ENCODE peak calls at places on chromosome 5, in eight cellular contexts. One of them, this sample, is unnamed.

GRCh38 chr5:181063514-181063913 is 23.4 kb downstream of the BTNL9 start:
- DNase-seq in HCT116: no peak
- DNase-seq in H1: no peak
- DNase-seq in K562: no peak
- DNase-seq in GM23338: no peak
- DNase-seq in SK-N-SH: no peak
- DNase-seq in GM12878: no peak
- DNase-seq in HepG2: no peak
- DNase-seq in this sample: no peak

GRCh38 chr5:146340260-146341081 is 1.8 kb downstream of the POU4F3 start:
- DNase-seq in HCT116: no peak
- DNase-seq in H1: no peak
- DNase-seq in K562: peak; percentile 63
- DNase-seq in GM23338: peak; percentile 87
- DNase-seq in SK-N-SH: no peak
- DNase-seq in GM12878: no peak
- DNase-seq in HepG2: peak; percentile 36
- DNase-seq in this sample: peak; percentile 54

GRCh38 chr5:19988447-19988846 is 447 bp upstream of the CDH18 start:
- DNase-seq in HCT116: no peak
- DNase-seq in H1: no peak
- DNase-seq in K562: no peak
- DNase-seq in GM23338: no peak
- DNase-seq in SK-N-SH: peak; percentile 19
- DNase-seq in GM12878: no peak
- DNase-seq in HepG2: no peak
- DNase-seq in this sample: no peak

GRCh38 chr5:164253764-164254163 is 748.3 kb downstream of the MAT2B start:
- DNase-seq in HCT116: no peak
- DNase-seq in H1: no peak
- DNase-seq in K562: no peak
- DNase-seq in GM23338: no peak
- DNase-seq in SK-N-SH: no peak
- DNase-seq in GM12878: no peak
- DNase-seq in HepG2: no peak
- DNase-seq in this sample: no peak

GRCh38 chr5:156474251-156474650 is 147.3 kb downstream of the SGCD start:
- DNase-seq in HCT116: no peak
- DNase-seq in H1: no peak
- DNase-seq in K562: no peak
- DNase-seq in GM23338: peak; percentile 19
- DNase-seq in SK-N-SH: no peak
- DNase-seq in GM12878: no peak
- DNase-seq in HepG2: no peak
- DNase-seq in this sample: no peak

GRCh38 chr5:178839319-178839704 is 20.4 kb upstream of the ZNF354B start:
- DNase-seq in HCT116: peak; percentile 16
- DNase-seq in H1: peak; percentile 44
- DNase-seq in K562: peak; percentile 27
- DNase-seq in GM23338: peak; percentile 88
- DNase-seq in SK-N-SH: peak; percentile 34
- DNase-seq in GM12878: no peak
- DNase-seq in HepG2: peak; percentile 38
- DNase-seq in this sample: no peak

GRCh38 chr5:152488869-152489268 is 83.8 kb upstream of the NMUR2 start:
- DNase-seq in HCT116: no peak
- DNase-seq in H1: no peak
- DNase-seq in K562: no peak
- DNase-seq in GM23338: no peak
- DNase-seq in SK-N-SH: no peak
- DNase-seq in GM12878: no peak
- DNase-seq in HepG2: no peak
- DNase-seq in this sample: no peak

GRCh38 chr5:39439582-39439981 is 14.8 kb upstream of the DAB2 start:
- DNase-seq in HCT116: no peak
- DNase-seq in H1: no peak
- DNase-seq in K562: no peak
- DNase-seq in GM23338: no peak
- DNase-seq in SK-N-SH: no peak
- DNase-seq in GM12878: no peak
- DNase-seq in HepG2: no peak
- DNase-seq in this sample: no peak

GRCh38 chr5:161846731-161847130 is 1.2 kb upstream of the GABRA1 start:
- DNase-seq in HCT116: no peak
- DNase-seq in H1: no peak
- DNase-seq in K562: no peak
- DNase-seq in GM23338: peak; percentile 89
- DNase-seq in SK-N-SH: no peak
- DNase-seq in GM12878: no peak
- DNase-seq in HepG2: no peak
- DNase-seq in this sample: no peak

GRCh38 chr5:1312206-1312605 is 17.3 kb upstream of the TERT start:
- DNase-seq in HCT116: no peak
- DNase-seq in H1: no peak
- DNase-seq in K562: no peak
- DNase-seq in GM23338: no peak
- DNase-seq in SK-N-SH: no peak
- DNase-seq in GM12878: no peak
- DNase-seq in HepG2: no peak
- DNase-seq in this sample: no peak

GRCh38 chr5:129591508-129592160 is 131.5 kb downstream of the ADAMTS19 start:
- DNase-seq in HCT116: no peak
- DNase-seq in H1: no peak
- DNase-seq in K562: no peak
- DNase-seq in GM23338: no peak
- DNase-seq in SK-N-SH: no peak
- DNase-seq in GM12878: no peak
- DNase-seq in HepG2: no peak
- DNase-seq in this sample: no peak

GRCh38 chr5:58724992-58725391 is 142.1 kb downstream of the RAB3C start:
- DNase-seq in HCT116: no peak
- DNase-seq in H1: no peak
- DNase-seq in K562: no peak
- DNase-seq in GM23338: no peak
- DNase-seq in SK-N-SH: no peak
- DNase-seq in GM12878: no peak
- DNase-seq in HepG2: no peak
- DNase-seq in this sample: no peak

GRCh38 chr5:111680737-111681413 is 76.1 kb downstream of the NREP start:
- DNase-seq in HCT116: peak; percentile 40
- DNase-seq in H1: no peak
- DNase-seq in K562: no peak
- DNase-seq in GM23338: no peak
- DNase-seq in SK-N-SH: peak; percentile 63
- DNase-seq in GM12878: no peak
- DNase-seq in HepG2: peak; percentile 90
- DNase-seq in this sample: peak; percentile 99

GRCh38 chr5:5135957-5136676 is 4.0 kb upstream of the ADAMTS16 start:
- DNase-seq in HCT116: no peak
- DNase-seq in H1: no peak
- DNase-seq in K562: no peak
- DNase-seq in GM23338: no peak
- DNase-seq in SK-N-SH: no peak
- DNase-seq in GM12878: no peak
- DNase-seq in HepG2: peak; percentile 81
- DNase-seq in this sample: no peak

GRCh38 chr5:5141011-5141599 is 975 bp downstream of the ADAMTS16 start:
- DNase-seq in HCT116: no peak
- DNase-seq in H1: no peak
- DNase-seq in K562: no peak
- DNase-seq in GM23338: peak; percentile 42
- DNase-seq in SK-N-SH: no peak
- DNase-seq in GM12878: no peak
- DNase-seq in HepG2: no peak
- DNase-seq in this sample: no peak

GRCh38 chr5:5141625-5142527 is 1.7 kb downstream of the ADAMTS16 start:
- DNase-seq in HCT116: peak; percentile 45
- DNase-seq in H1: no peak
- DNase-seq in K562: peak; percentile 53
- DNase-seq in GM23338: peak; percentile 87
- DNase-seq in SK-N-SH: peak; percentile 53
- DNase-seq in GM12878: no peak
- DNase-seq in HepG2: peak; percentile 55
- DNase-seq in this sample: peak; percentile 45

GRCh38 chr5:5140051-5141010 is at the start of gene ADAMTS16:
- DNase-seq in HCT116: no peak
- DNase-seq in H1: no peak
- DNase-seq in K562: no peak
- DNase-seq in GM23338: peak; percentile 76
- DNase-seq in SK-N-SH: peak; percentile 74
- DNase-seq in GM12878: no peak
- DNase-seq in HepG2: no peak
- DNase-seq in this sample: no peak

GRCh38 chr5:5139358-5140050 is 626 bp upstream of the ADAMTS16 start:
- DNase-seq in HCT116: no peak
- DNase-seq in H1: no peak
- DNase-seq in K562: no peak
- DNase-seq in GM23338: no peak
- DNase-seq in SK-N-SH: peak; percentile 72
- DNase-seq in GM12878: no peak
- DNase-seq in HepG2: no peak
- DNase-seq in this sample: no peak
- H2AFZ ChIP-seq in HCT116: no peak overlapping the region
- H2AFZ ChIP-seq in H1: peak overlapping the region; percentile 51
- H2AFZ ChIP-seq in K562: no peak overlapping the region
- H2AFZ ChIP-seq in GM23338: no peak overlapping the region
- H2AFZ ChIP-seq in SK-N-SH: no peak overlapping the region
- H2AFZ ChIP-seq in GM12878: no peak overlapping the region
- H2AFZ ChIP-seq in HepG2: no peak overlapping the region
- H2AFZ ChIP-seq in this sample: no peak overlapping the region

GRCh38 chr5:61347088-61347487 is 15.0 kb downstream of the ZSWIM6 start:
- DNase-seq in HCT116: no peak
- DNase-seq in H1: no peak
- DNase-seq in K562: no peak
- DNase-seq in GM23338: no peak
- DNase-seq in SK-N-SH: no peak
- DNase-seq in GM12878: no peak
- DNase-seq in HepG2: peak; percentile 51
- DNase-seq in this sample: no peak

GRCh38 chr5:61340775-61341361 is 8.8 kb downstream of the ZSWIM6 start:
- DNase-seq in HCT116: no peak
- DNase-seq in H1: no peak
- DNase-seq in K562: no peak
- DNase-seq in GM23338: no peak
- DNase-seq in SK-N-SH: no peak
- DNase-seq in GM12878: no peak
- DNase-seq in HepG2: no peak
- DNase-seq in this sample: no peak

GRCh38 chr5:61346511-61346910 is 14.5 kb downstream of the ZSWIM6 start:
- DNase-seq in HCT116: no peak
- DNase-seq in H1: no peak
- DNase-seq in K562: no peak
- DNase-seq in GM23338: no peak
- DNase-seq in SK-N-SH: no peak
- DNase-seq in GM12878: no peak
- DNase-seq in HepG2: no peak
- DNase-seq in this sample: peak; percentile 70

GRCh38 chr5:61342066-61342465 is 10.0 kb downstream of the ZSWIM6 start:
- DNase-seq in HCT116: no peak
- DNase-seq in H1: no peak
- DNase-seq in K562: no peak
- DNase-seq in GM23338: no peak
- DNase-seq in SK-N-SH: no peak
- DNase-seq in GM12878: no peak
- DNase-seq in HepG2: no peak
- DNase-seq in this sample: peak; percentile 71

GRCh38 chr5:61344187-61344944 is 12.3 kb downstream of the ZSWIM6 start:
- DNase-seq in HCT116: no peak
- DNase-seq in H1: no peak
- DNase-seq in K562: no peak
- DNase-seq in GM23338: no peak
- DNase-seq in SK-N-SH: peak; percentile 21
- DNase-seq in GM12878: no peak
- DNase-seq in HepG2: no peak
- DNase-seq in this sample: peak; percentile 23
- TF ChIP-seq POLR2AphosphoS5 in HCT116: no peak
- TF ChIP-seq POLR2AphosphoS5 in H1: no peak
- TF ChIP-seq POLR2AphosphoS5 in K562: no peak
- TF ChIP-seq POLR2AphosphoS5 in GM23338: no peak
- TF ChIP-seq POLR2AphosphoS5 in SK-N-SH: no peak
- TF ChIP-seq POLR2AphosphoS5 in GM12878: no peak
- TF ChIP-seq POLR2AphosphoS5 in HepG2: no peak
- TF ChIP-seq POLR2AphosphoS5 in this sample: no peak

DNA sequence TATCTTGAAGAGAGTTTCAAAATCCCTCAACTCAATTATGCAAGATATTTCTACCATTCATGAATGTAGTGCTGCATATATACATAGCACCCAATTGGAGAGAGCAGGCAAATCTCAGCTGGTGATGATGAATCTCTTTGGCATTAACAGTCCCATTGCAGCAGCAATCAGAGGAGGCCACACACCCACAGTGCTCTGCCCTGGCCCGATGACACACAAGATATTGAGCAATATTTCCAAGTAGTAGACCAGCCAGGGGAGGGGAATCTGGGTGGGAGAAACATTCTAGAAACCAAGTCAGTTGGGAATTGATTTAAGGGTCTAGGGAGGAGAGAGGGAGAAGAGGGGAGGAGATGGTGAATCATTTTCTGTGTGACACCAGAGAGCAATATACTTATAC is 14.9 kb upstream of the C5orf63 start:
- DNase-seq in HCT116: no peak
- DNase-seq in H1: no peak
- DNase-seq in K562: no peak
- DNase-seq in GM23338: no peak
- DNase-seq in SK-N-SH: no peak
- DNase-seq in GM12878: no peak
- DNase-seq in HepG2: no peak
- DNase-seq in this sample: no peak
- H2AFZ ChIP-seq in HCT116: no peak overlapping the region
- H2AFZ ChIP-seq in H1: no peak overlapping the region
- H2AFZ ChIP-seq in K562: no peak overlapping the region
- H2AFZ ChIP-seq in GM23338: no peak overlapping the region
- H2AFZ ChIP-seq in SK-N-SH: no peak overlapping the region
- H2AFZ ChIP-seq in GM12878: no peak overlapping the region
- H2AFZ ChIP-seq in HepG2: no peak overlapping the region
- H2AFZ ChIP-seq in this sample: no peak overlapping the region

GRCh38 chr5:65630981-65631380 is 6.2 kb downstream of the SHLD3 start:
- DNase-seq in HCT116: no peak
- DNase-seq in H1: no peak
- DNase-seq in K562: no peak
- DNase-seq in GM23338: no peak
- DNase-seq in SK-N-SH: no peak
- DNase-seq in GM12878: no peak
- DNase-seq in HepG2: peak; percentile 48
- DNase-seq in this sample: no peak
- TF ChIP-seq POLR2AphosphoS5 in HCT116: no peak
- TF ChIP-seq POLR2AphosphoS5 in H1: no peak
- TF ChIP-seq POLR2AphosphoS5 in K562: no peak
- TF ChIP-seq POLR2AphosphoS5 in GM23338: no peak
- TF ChIP-seq POLR2AphosphoS5 in SK-N-SH: no peak
- TF ChIP-seq POLR2AphosphoS5 in GM12878: no peak
- TF ChIP-seq POLR2AphosphoS5 in HepG2: no peak
- TF ChIP-seq POLR2AphosphoS5 in this sample: no peak